ENCODE peak calls at places on chromosomes 1 and 21, in ten cellular contexts. L is prostate gland, B is mesendoderm, X is neural progenitor cell, R is upper lobe of right lung, H is pancreas, K is HCT116, O is transverse colon, F is heart left ventricle, E is mucosa of descending colon. P is an unnamed sample. For H3K4me1, the result is how much of the 10 kb centered on the place peaks cover.

GRCh38 chr1:110548381-110548780 is 29.4 kb upstream of the KCNA10 start:
- DNase-seq in L (no peak), B (peak), X (peak), R (no peak), H (no peak), K (peak), O (no peak), F (no peak), E (no peak), P (peak)

GRCh38 chr1:3014041-3014440 is 7.2 kb upstream of the ACTRT2 start:
- DNase-seq in L (no peak), B (no peak), X (no peak), R (no peak), H (no peak), K (no peak), O (no peak), F (no peak), E (peak), P (no peak)

GRCh38 chr21:25938673-25939395 is 204.1 kb downstream of the GABPA start:
- DNase-seq in L (peak), B (peak), X (no peak), R (no peak), H (no peak), K (no peak), O (no peak), F (no peak), E (no peak), P (peak)

GRCh38 chr1:230815277-230815676 is 53.0 kb downstream of the C1orf198 start:
- DNase-seq in L (no peak), B (no peak), X (no peak), R (no peak), H (no peak), K (no peak), O (no peak), F (no peak), E (no peak), P (no peak)

GRCh38 chr1:109886827-109887226 is 23.8 kb upstream of the CSF1 start:
- DNase-seq in L (no peak), B (no peak), X (no peak), R (no peak), H (no peak), K (no peak), O (no peak), F (no peak), E (no peak), P (no peak)

GRCh38 chr1:88892146-88892877 is 945 bp upstream of the GTF2B start:
- DNase-seq in L (no peak), B (peak), X (no peak), R (no peak), H (no peak), K (peak), O (no peak), F (no peak), E (no peak), P (peak)

GRCh38 chr1:156748670-156749428 is 2.6 kb downstream of the HDGF start:
- DNase-seq in L (no peak), B (peak), X (no peak), R (peak), H (no peak), K (no peak), O (peak), F (peak), E (peak), P (peak)

GRCh38 chr1:215704089-215704860 is 137.2 kb downstream of the KCTD3 start:
- DNase-seq in L (no peak), B (no peak), X (no peak), R (no peak), H (no peak), K (no peak), O (no peak), F (no peak), E (no peak), P (no peak)

GRCh38 chr1:115837762-115838421 is 3.0 kb downstream of the NHLH2 start:
- DNase-seq in L (no peak), B (peak), X (peak), R (peak), H (peak), K (no peak), O (no peak), F (no peak), E (peak), P (no peak)

DNA sequence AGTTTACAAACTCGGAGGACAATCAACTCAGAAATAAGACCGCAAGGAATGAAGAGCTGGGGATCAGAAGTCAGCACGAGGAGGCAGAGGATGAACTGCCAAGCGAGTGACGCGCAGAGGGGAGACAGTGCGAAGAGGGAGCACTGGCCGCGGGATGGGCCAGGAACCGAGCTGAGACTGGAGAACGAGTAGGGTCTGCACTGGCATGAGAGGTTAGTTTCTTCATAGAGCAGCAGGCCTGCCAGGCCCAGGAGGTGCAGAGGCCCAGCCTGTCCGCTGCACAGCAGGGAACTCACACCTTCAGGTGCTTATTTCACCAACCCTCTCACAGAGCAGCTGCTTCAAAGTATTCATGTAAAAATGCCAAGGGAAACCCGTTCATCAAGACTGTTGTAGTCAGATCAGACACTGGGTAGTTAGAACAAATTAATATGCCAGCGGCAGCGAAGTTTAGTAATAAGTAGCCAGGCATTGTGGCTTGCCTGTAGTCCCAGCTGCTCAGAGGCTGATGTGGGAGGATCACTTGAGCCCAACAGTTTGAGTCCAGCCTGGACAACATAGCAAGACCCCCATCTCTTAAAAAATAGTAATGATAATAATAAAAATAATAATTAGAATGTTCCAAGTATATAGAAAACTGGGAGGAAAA is 144.5 kb downstream of the SLC45A1 start:
- DNase-seq in L (peak), B (no peak), X (no peak), R (peak), H (no peak), K (no peak), O (no peak), F (no peak), E (no peak), P (no peak)
- H3K4me1 ChIP-seq in L (under half), B (under half), X (half or more), R (half or more), H (under half), K (under half), O (under half), F (under half), E (under half), P (under half)

DNA sequence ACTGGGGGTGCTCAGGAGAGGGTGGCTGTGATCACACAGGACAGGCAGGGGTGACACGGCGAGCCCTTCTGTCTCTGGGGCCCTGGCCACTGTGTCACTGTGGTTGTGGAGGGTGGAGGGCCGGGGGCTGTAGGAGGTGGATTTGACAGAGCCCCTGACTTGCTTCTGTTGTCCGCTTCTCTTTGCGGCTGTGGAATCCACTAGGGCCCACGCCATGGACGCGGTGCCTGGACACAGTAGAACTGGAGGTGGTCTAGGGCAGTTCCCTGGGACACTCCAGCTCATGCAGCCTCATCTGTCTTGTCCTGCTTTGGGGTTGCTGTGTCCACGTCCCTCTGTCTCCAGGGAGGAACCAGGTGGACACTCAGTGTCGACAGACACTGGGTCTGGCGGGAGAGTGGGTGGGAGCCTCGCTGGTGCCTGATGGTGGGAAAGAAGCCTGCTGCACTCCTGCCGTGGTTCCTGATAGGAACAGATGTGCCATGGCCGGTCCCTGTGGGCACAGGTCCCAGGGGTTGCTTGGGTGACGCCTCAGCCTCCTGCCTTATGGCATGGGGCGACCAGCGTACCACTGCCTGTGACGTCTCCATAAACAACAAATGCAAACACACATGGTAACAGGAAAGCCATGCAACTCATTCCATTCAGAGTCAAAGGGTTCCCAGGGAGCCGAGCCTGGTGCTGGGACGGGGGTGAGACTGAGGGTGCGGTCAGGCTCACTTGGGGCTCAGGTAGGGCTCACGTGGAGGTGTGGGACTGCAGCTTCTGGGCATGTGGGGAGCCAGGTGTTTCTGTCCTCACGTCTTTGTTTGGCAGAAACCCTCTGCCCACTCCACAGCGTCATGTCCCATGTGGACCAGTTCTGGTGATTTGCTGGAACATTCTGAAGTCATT is 34.6 kb downstream of the SNAP47 start:
- DNase-seq in L (no peak), B (no peak), X (no peak), R (peak), H (peak), K (no peak), O (no peak), F (peak), E (peak), P (no peak)
- H3K4me1 ChIP-seq in L (under half), B (under half), X (under half), R (under half), H (under half), K (under half), O (under half), F (under half), E (under half), P (under half)

DNA sequence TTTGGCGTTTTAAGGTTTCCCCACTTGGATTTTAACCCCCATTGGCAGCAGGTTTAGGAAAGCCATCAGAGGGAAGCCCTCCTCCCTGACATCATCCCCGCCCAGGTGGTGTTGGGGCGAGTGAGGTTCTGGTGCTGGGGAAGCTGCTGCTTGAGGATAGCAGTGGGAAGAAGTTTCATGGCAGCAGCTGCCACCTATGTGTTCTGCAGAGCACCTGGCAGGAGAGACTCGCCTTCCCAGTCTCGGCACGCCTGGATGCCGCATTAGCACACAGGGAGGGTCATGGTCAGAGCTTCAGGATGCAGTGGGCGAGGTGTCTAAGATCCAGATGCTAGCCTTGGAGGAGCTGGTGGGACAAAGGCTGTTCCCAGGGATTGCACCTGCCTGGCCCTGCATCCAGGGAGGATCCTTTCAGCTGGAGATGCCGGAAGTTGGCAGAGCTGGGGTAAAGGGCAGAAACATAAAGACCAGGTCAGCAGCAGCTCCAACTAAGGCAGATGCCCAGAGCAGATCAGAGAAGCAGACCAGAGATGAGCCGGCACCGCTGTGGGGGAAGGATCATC is 33.9 kb downstream of the ABCG1 start:
- DNase-seq in L (no peak), B (no peak), X (no peak), R (no peak), H (no peak), K (no peak), O (peak), F (no peak), E (peak), P (peak)
- H3K4me1 ChIP-seq in L (under half), B (under half), X (under half), R (under half), H (under half), K (under half), O (under half), F (under half), E (under half), P (under half)

GRCh38 chr1:40782371-40782956 is 1.1 kb upstream of the KCNQ4 start:
- DNase-seq in L (no peak), B (peak), X (peak), R (no peak), H (peak), K (no peak), O (peak), F (peak), E (peak), P (peak)

GRCh38 chr1:40781614-40781971 is 2.0 kb upstream of the KCNQ4 start:
- DNase-seq in L (no peak), B (no peak), X (no peak), R (no peak), H (peak), K (no peak), O (no peak), F (peak), E (no peak), P (no peak)

GRCh38 chr1:40784771-40785151 is 1.2 kb downstream of the KCNQ4 start:
- DNase-seq in L (no peak), B (no peak), X (no peak), R (no peak), H (no peak), K (no peak), O (no peak), F (peak), E (no peak), P (no peak)

GRCh38 chr1:40784141-40784770 is 669 bp downstream of the KCNQ4 start:
- DNase-seq in L (no peak), B (peak), X (peak), R (no peak), H (no peak), K (no peak), O (no peak), F (peak), E (no peak), P (no peak)

GRCh38 chr1:40783001-40783905 is at the start of gene KCNQ4:
- DNase-seq in L (peak), B (peak), X (peak), R (peak), H (peak), K (no peak), O (peak), F (peak), E (peak), P (peak)
- H3K4me1 ChIP-seq in L (under half), B (under half), X (under half), R (under half), H (under half), K (under half), O (under half), F (under half), E (under half), P (under half)

GRCh38 chr1:38257374-38257773 is 210.8 kb upstream of the POU3F1 start:
- DNase-seq in L (no peak), B (no peak), X (no peak), R (no peak), H (no peak), K (no peak), O (no peak), F (no peak), E (no peak), P (no peak)

GRCh38 chr1:38258085-38258484 is 211.5 kb upstream of the POU3F1 start:
- DNase-seq in L (no peak), B (no peak), X (no peak), R (no peak), H (no peak), K (no peak), O (no peak), F (no peak), E (no peak), P (no peak)

GRCh38 chr1:38253314-38253713 is 206.7 kb upstream of the POU3F1 start:
- DNase-seq in L (no peak), B (no peak), X (no peak), R (no peak), H (no peak), K (no peak), O (no peak), F (no peak), E (no peak), P (no peak)

GRCh38 chr1:38261574-38261973 is 215.0 kb upstream of the POU3F1 start:
- DNase-seq in L (no peak), B (no peak), X (no peak), R (no peak), H (no peak), K (no peak), O (no peak), F (no peak), E (no peak), P (no peak)

GRCh38 chr1:38256072-38256471 is 209.5 kb upstream of the POU3F1 start:
- DNase-seq in L (no peak), B (no peak), X (no peak), R (no peak), H (no peak), K (no peak), O (no peak), F (no peak), E (no peak), P (no peak)
- H3K4me1 ChIP-seq in L (under half), B (under half), X (under half), R (under half), H (under half), K (under half), O (under half), F (under half), E (under half), P (under half)

GRCh38 chr1:201463071-201463552 is 5.9 kb downstream of the PHLDA3 start:
- DNase-seq in L (no peak), B (no peak), X (peak), R (no peak), H (no peak), K (no peak), O (no peak), F (no peak), E (no peak), P (no peak)

GRCh38 chr1:201460783-201461182 is 8.2 kb downstream of the PHLDA3 start:
- DNase-seq in L (no peak), B (no peak), X (no peak), R (no peak), H (no peak), K (no peak), O (no peak), F (no peak), E (no peak), P (no peak)

GRCh38 chr1:201461193-201461657 is 7.8 kb downstream of the PHLDA3 start:
- DNase-seq in L (peak), B (peak), X (no peak), R (peak), H (no peak), K (peak), O (peak), F (peak), E (no peak), P (peak)

GRCh38 chr1:201459775-201460174 is 9.2 kb downstream of the PHLDA3 start:
- DNase-seq in L (no peak), B (no peak), X (no peak), R (no peak), H (no peak), K (no peak), O (no peak), F (no peak), E (no peak), P (no peak)

GRCh38 chr1:201461783-201462441 is 7.1 kb downstream of the PHLDA3 start:
- DNase-seq in L (peak), B (no peak), X (no peak), R (peak), H (no peak), K (peak), O (peak), F (peak), E (peak), P (peak)
- H3K4me1 ChIP-seq in L (under half), B (under half), X (under half), R (half or more), H (under half), K (half or more), O (under half), F (under half), E (under half), P (under half)

GRCh38 chr1:153633747-153634665 is at the start of gene CHTOP:
- DNase-seq in L (peak), B (peak), X (peak), R (peak), H (peak), K (peak), O (peak), F (peak), E (peak), P (peak)
- H3K4me1 ChIP-seq in L (under half), B (under half), X (under half), R (under half), H (under half), K (under half), O (half or more), F (under half), E (under half), P (under half)

P was measured in small intestine.